ENCODE peak calls at places on chromosomes 5 and 9, in nine cellular contexts. One of them, this sample, is unnamed. For H3K36me3 and H3K27me3, the result is how much of the 10 kb centered on the place peaks cover.

GRCh38 chr9:82255533-82255932 is 267.0 kb downstream of the SPATA31D1 start:
- DNase-seq in mammary epithelial cell: no peak
- DNase-seq in brain microvascular endothelial cell: no peak
- DNase-seq in heart right ventricle: no peak
- DNase-seq in IMR-90: no peak
- DNase-seq in aorta: no peak
- DNase-seq in colonic mucosa: no peak
- DNase-seq in naive thymus-derived CD4-positive, alpha-beta T cell: no peak
- DNase-seq in psoas muscle: no peak
- DNase-seq in this sample: no peak

GRCh38 chr5:74185599-74185998 is 454.9 kb downstream of the ENC1 start:
- DNase-seq in mammary epithelial cell: no peak
- DNase-seq in psoas muscle: no peak
- DNase-seq in heart right ventricle: peak
- DNase-seq in colonic mucosa: no peak
- DNase-seq in brain microvascular endothelial cell: no peak
- DNase-seq in IMR-90: no peak
- DNase-seq in naive thymus-derived CD4-positive, alpha-beta T cell: no peak
- DNase-seq in aorta: no peak
- DNase-seq in this sample: no peak

GRCh38 chr5:119666542-119666941 is 37.2 kb downstream of the FAM170A start:
- DNase-seq in aorta: no peak
- DNase-seq in naive thymus-derived CD4-positive, alpha-beta T cell: no peak
- DNase-seq in mammary epithelial cell: no peak
- DNase-seq in psoas muscle: no peak
- DNase-seq in heart right ventricle: no peak
- DNase-seq in brain microvascular endothelial cell: no peak
- DNase-seq in IMR-90: no peak
- DNase-seq in colonic mucosa: no peak
- DNase-seq in this sample: no peak

GRCh38 chr9:27129221-27129620 is 20.2 kb downstream of the TEK start:
- DNase-seq in IMR-90: peak
- DNase-seq in colonic mucosa: no peak
- DNase-seq in mammary epithelial cell: peak
- DNase-seq in heart right ventricle: no peak
- DNase-seq in aorta: no peak
- DNase-seq in brain microvascular endothelial cell: no peak
- DNase-seq in naive thymus-derived CD4-positive, alpha-beta T cell: no peak
- DNase-seq in psoas muscle: no peak
- DNase-seq in this sample: no peak

GRCh38 chr9:19994296-19994695 is 205.5 kb upstream of the SLC24A2 start:
- DNase-seq in aorta: no peak
- DNase-seq in mammary epithelial cell: peak
- DNase-seq in psoas muscle: no peak
- DNase-seq in colonic mucosa: no peak
- DNase-seq in naive thymus-derived CD4-positive, alpha-beta T cell: no peak
- DNase-seq in heart right ventricle: no peak
- DNase-seq in brain microvascular endothelial cell: no peak
- DNase-seq in IMR-90: no peak
- DNase-seq in this sample: peak

GRCh38 chr9:114559830-114560520 is 27.6 kb upstream of the ATP6V1G1 start:
- DNase-seq in psoas muscle: no peak
- DNase-seq in brain microvascular endothelial cell: no peak
- DNase-seq in naive thymus-derived CD4-positive, alpha-beta T cell: no peak
- DNase-seq in colonic mucosa: no peak
- DNase-seq in IMR-90: no peak
- DNase-seq in mammary epithelial cell: no peak
- DNase-seq in aorta: no peak
- DNase-seq in heart right ventricle: no peak
- DNase-seq in this sample: no peak

GRCh38 chr5:173852790-173853350 is 35.3 kb upstream of the CPEB4 start:
- DNase-seq in brain microvascular endothelial cell: no peak
- DNase-seq in psoas muscle: no peak
- DNase-seq in colonic mucosa: no peak
- DNase-seq in IMR-90: no peak
- DNase-seq in naive thymus-derived CD4-positive, alpha-beta T cell: no peak
- DNase-seq in aorta: no peak
- DNase-seq in heart right ventricle: no peak
- DNase-seq in mammary epithelial cell: no peak
- DNase-seq in this sample: no peak

GRCh38 chr9:38434833-38435232 is 10.6 kb upstream of the IGFBPL1 start:
- DNase-seq in psoas muscle: no peak
- DNase-seq in IMR-90: no peak
- DNase-seq in brain microvascular endothelial cell: no peak
- DNase-seq in naive thymus-derived CD4-positive, alpha-beta T cell: no peak
- DNase-seq in colonic mucosa: peak
- DNase-seq in mammary epithelial cell: no peak
- DNase-seq in aorta: no peak
- DNase-seq in heart right ventricle: no peak
- DNase-seq in this sample: no peak

GRCh38 chr9:117076571-117077300 is 338.1 kb downstream of the ASTN2 start:
- DNase-seq in heart right ventricle: no peak
- DNase-seq in aorta: no peak
- DNase-seq in psoas muscle: no peak
- DNase-seq in IMR-90: no peak
- DNase-seq in mammary epithelial cell: no peak
- DNase-seq in brain microvascular endothelial cell: no peak
- DNase-seq in colonic mucosa: no peak
- DNase-seq in naive thymus-derived CD4-positive, alpha-beta T cell: no peak
- DNase-seq in this sample: no peak

GRCh38 chr9:107706706-107707105 is 217.1 kb upstream of the KLF4 start:
- DNase-seq in psoas muscle: no peak
- DNase-seq in colonic mucosa: no peak
- DNase-seq in brain microvascular endothelial cell: no peak
- DNase-seq in aorta: no peak
- DNase-seq in heart right ventricle: no peak
- DNase-seq in mammary epithelial cell: no peak
- DNase-seq in IMR-90: no peak
- DNase-seq in naive thymus-derived CD4-positive, alpha-beta T cell: no peak
- DNase-seq in this sample: no peak

GRCh38 chr9:107707419-107707837 is 217.9 kb upstream of the KLF4 start:
- DNase-seq in mammary epithelial cell: peak
- DNase-seq in aorta: no peak
- DNase-seq in colonic mucosa: no peak
- DNase-seq in naive thymus-derived CD4-positive, alpha-beta T cell: no peak
- DNase-seq in IMR-90: peak
- DNase-seq in heart right ventricle: no peak
- DNase-seq in psoas muscle: no peak
- DNase-seq in brain microvascular endothelial cell: peak
- DNase-seq in this sample: no peak

GRCh38 chr9:107708786-107709185 is 219.2 kb upstream of the KLF4 start:
- DNase-seq in psoas muscle: no peak
- DNase-seq in naive thymus-derived CD4-positive, alpha-beta T cell: no peak
- DNase-seq in aorta: no peak
- DNase-seq in mammary epithelial cell: no peak
- DNase-seq in IMR-90: no peak
- DNase-seq in heart right ventricle: no peak
- DNase-seq in brain microvascular endothelial cell: no peak
- DNase-seq in colonic mucosa: no peak
- DNase-seq in this sample: no peak

GRCh38 chr9:107705521-107705920 is 216.0 kb upstream of the KLF4 start:
- DNase-seq in heart right ventricle: no peak
- DNase-seq in psoas muscle: no peak
- DNase-seq in naive thymus-derived CD4-positive, alpha-beta T cell: no peak
- DNase-seq in IMR-90: no peak
- DNase-seq in aorta: no peak
- DNase-seq in brain microvascular endothelial cell: no peak
- DNase-seq in mammary epithelial cell: peak
- DNase-seq in colonic mucosa: no peak
- DNase-seq in this sample: no peak

DNA sequence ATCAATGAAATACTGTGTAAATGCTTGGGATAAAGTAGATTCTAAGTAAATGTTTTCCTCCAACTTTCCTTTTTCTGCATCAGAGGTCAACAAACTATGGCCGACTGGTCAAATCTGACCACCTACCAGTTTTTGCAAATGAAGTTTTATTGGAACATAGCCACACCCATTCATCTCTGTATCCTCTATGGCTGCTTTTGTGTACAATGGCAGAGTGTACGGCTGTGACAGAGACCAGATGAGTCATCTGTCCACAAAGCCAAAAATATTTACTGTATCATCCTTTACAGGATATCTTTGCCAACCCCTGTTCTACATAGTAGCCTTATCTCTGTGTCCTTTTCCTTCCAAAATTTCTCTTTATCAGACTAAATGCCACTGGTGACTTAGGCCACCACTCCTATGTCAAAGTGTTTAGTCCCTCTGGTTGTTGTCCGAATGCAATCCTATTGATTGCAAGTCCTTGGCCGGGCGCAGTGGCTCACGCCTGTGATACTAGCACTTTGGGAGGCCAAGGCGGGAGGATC is 218.4 kb upstream of the KLF4 start:
- DNase-seq in psoas muscle: no peak
- DNase-seq in colonic mucosa: no peak
- DNase-seq in IMR-90: peak
- DNase-seq in brain microvascular endothelial cell: peak
- DNase-seq in mammary epithelial cell: peak
- DNase-seq in aorta: no peak
- DNase-seq in heart right ventricle: no peak
- DNase-seq in naive thymus-derived CD4-positive, alpha-beta T cell: no peak
- DNase-seq in this sample: no peak
- H3K27ac ChIP-seq in psoas muscle: no peak
- H3K27ac ChIP-seq in colonic mucosa: no peak
- H3K27ac ChIP-seq in IMR-90: no peak
- H3K27ac ChIP-seq in brain microvascular endothelial cell: peak
- H3K27ac ChIP-seq in mammary epithelial cell: peak
- H3K27ac ChIP-seq in aorta: no peak
- H3K27ac ChIP-seq in heart right ventricle: no peak
- H3K27ac ChIP-seq in naive thymus-derived CD4-positive, alpha-beta T cell: no peak
- H3K27ac ChIP-seq in this sample: no peak

GRCh38 chr9:35733109-35733541 is 659 bp downstream of the CREB3 start:
- DNase-seq in mammary epithelial cell: peak
- DNase-seq in brain microvascular endothelial cell: peak
- DNase-seq in aorta: no peak
- DNase-seq in IMR-90: peak
- DNase-seq in psoas muscle: no peak
- DNase-seq in heart right ventricle: no peak
- DNase-seq in naive thymus-derived CD4-positive, alpha-beta T cell: no peak
- DNase-seq in colonic mucosa: peak
- DNase-seq in this sample: no peak

GRCh38 chr9:35732185-35733108 is at the start of the genes CREB3 and TLN1:
- DNase-seq in brain microvascular endothelial cell: peak
- DNase-seq in aorta: peak
- DNase-seq in heart right ventricle: peak
- DNase-seq in mammary epithelial cell: peak
- DNase-seq in naive thymus-derived CD4-positive, alpha-beta T cell: peak
- DNase-seq in IMR-90: peak
- DNase-seq in colonic mucosa: peak
- DNase-seq in psoas muscle: peak
- DNase-seq in this sample: peak

GRCh38 chr9:35729700-35730485 is 2.1 kb downstream of the TLN1 start:
- DNase-seq in IMR-90: peak
- DNase-seq in colonic mucosa: peak
- DNase-seq in psoas muscle: peak
- DNase-seq in brain microvascular endothelial cell: peak
- DNase-seq in heart right ventricle: peak
- DNase-seq in naive thymus-derived CD4-positive, alpha-beta T cell: no peak
- DNase-seq in mammary epithelial cell: peak
- DNase-seq in aorta: peak
- DNase-seq in this sample: peak

GRCh38 chr9:35730486-35730854 is 1.5 kb downstream of the TLN1 start:
- DNase-seq in IMR-90: no peak
- DNase-seq in naive thymus-derived CD4-positive, alpha-beta T cell: no peak
- DNase-seq in colonic mucosa: no peak
- DNase-seq in aorta: no peak
- DNase-seq in psoas muscle: no peak
- DNase-seq in heart right ventricle: no peak
- DNase-seq in brain microvascular endothelial cell: no peak
- DNase-seq in mammary epithelial cell: no peak
- DNase-seq in this sample: no peak

GRCh38 chr9:35731415-35732184 is 395 bp downstream of the TLN1 start:
- DNase-seq in brain microvascular endothelial cell: no peak
- DNase-seq in mammary epithelial cell: no peak
- DNase-seq in heart right ventricle: no peak
- DNase-seq in psoas muscle: no peak
- DNase-seq in aorta: no peak
- DNase-seq in colonic mucosa: no peak
- DNase-seq in naive thymus-derived CD4-positive, alpha-beta T cell: no peak
- DNase-seq in IMR-90: no peak
- DNase-seq in this sample: no peak
- H3K36me3 ChIP-seq in brain microvascular endothelial cell: under half
- H3K36me3 ChIP-seq in mammary epithelial cell: under half
- H3K36me3 ChIP-seq in heart right ventricle: under half
- H3K36me3 ChIP-seq in psoas muscle: under half
- H3K36me3 ChIP-seq in aorta: under half
- H3K36me3 ChIP-seq in colonic mucosa: under half
- H3K36me3 ChIP-seq in naive thymus-derived CD4-positive, alpha-beta T cell: under half
- H3K36me3 ChIP-seq in IMR-90: under half
- H3K36me3 ChIP-seq in this sample: under half

DNA sequence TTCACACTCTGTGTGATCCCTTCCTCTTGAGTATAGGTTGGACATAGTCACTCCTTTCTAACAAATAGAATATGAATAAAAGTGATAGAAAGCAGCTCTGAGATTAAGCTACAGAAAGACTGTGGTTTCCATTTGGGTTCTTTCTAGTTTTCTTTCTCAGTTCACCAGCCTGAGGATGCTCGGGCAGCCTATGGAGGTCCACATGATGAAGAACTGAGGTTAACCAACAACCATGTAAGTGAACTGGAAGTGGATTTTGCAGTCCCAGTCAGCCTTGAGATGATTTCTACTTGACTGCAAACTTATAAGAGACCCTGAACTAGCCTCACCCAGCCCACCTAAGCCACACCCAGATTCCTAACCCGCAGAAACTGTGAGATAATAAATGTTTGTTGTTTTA is 10.1 kb upstream of the FOXE1 start:
- DNase-seq in IMR-90: no peak
- DNase-seq in mammary epithelial cell: no peak
- DNase-seq in colonic mucosa: no peak
- DNase-seq in psoas muscle: no peak
- DNase-seq in naive thymus-derived CD4-positive, alpha-beta T cell: no peak
- DNase-seq in aorta: no peak
- DNase-seq in heart right ventricle: no peak
- DNase-seq in brain microvascular endothelial cell: no peak
- DNase-seq in this sample: no peak
- H3K27me3 ChIP-seq in IMR-90: under half
- H3K27me3 ChIP-seq in mammary epithelial cell: under half
- H3K27me3 ChIP-seq in colonic mucosa: under half
- H3K27me3 ChIP-seq in psoas muscle: under half
- H3K27me3 ChIP-seq in naive thymus-derived CD4-positive, alpha-beta T cell: under half
- H3K27me3 ChIP-seq in aorta: under half
- H3K27me3 ChIP-seq in heart right ventricle: half or more
- H3K27me3 ChIP-seq in brain microvascular endothelial cell: under half
- H3K27me3 ChIP-seq in this sample: half or more

DNA sequence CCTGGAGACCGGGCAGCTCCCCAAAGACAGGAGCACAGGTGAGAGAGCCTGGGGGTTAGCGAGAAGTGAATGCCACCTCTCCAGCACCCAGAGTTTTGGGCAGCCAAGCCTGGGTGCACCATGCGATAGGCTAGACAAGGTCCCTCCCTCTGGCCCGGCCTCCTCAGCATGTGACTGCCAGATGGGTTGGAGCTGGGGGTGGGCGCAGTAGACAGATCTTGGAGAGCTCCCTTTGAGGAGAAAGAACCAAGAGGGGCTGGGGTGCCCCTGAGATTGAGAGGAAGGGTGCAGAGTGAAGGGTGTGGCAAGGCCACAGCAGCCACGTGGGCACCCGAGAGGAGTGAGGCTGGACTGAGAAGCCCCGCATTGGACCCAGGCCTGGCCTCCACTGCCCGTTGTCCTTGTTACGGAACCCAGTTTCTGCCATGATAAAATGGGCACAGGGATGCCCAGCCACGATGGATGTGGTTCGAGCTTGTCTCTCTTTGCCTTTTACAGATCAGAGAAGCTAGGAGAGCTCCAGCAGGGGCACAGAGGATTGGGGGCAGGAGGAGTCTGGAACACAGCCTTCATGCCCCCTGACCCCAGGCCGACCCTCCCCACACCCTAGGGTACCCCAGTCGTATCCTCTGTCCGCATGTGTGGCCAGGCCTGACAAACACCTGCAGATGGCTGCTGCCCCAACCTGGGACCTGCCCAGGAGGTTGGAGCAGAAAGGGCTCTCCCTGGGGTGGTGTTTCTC is 1.3 kb downstream of the TMEM141 start:
- DNase-seq in aorta: no peak
- DNase-seq in heart right ventricle: no peak
- DNase-seq in naive thymus-derived CD4-positive, alpha-beta T cell: no peak
- DNase-seq in IMR-90: no peak
- DNase-seq in psoas muscle: no peak
- DNase-seq in mammary epithelial cell: no peak
- DNase-seq in colonic mucosa: peak
- DNase-seq in brain microvascular endothelial cell: no peak
- DNase-seq in this sample: peak
- H3K27ac ChIP-seq in aorta: no peak
- H3K27ac ChIP-seq in heart right ventricle: peak
- H3K27ac ChIP-seq in naive thymus-derived CD4-positive, alpha-beta T cell: peak
- H3K27ac ChIP-seq in IMR-90: no peak
- H3K27ac ChIP-seq in psoas muscle: no peak
- H3K27ac ChIP-seq in mammary epithelial cell: no peak
- H3K27ac ChIP-seq in colonic mucosa: peak
- H3K27ac ChIP-seq in brain microvascular endothelial cell: no peak
- H3K27ac ChIP-seq in this sample: peak